ENCODE peak calls at places on chromosomes 3 and 15, in five cellular contexts. T, J, R, B and A are unnamed samples.

GRCh38 chr3:167110906-167111305 is 269.2 kb downstream of the ZBBX start:
- DNase-seq in T (no peak), J (peak; percentile 11), R (peak; percentile 80), B (no peak), A (no peak)

GRCh38 chr3:81910244-81910852 is 148.9 kb upstream of the GBE1 start:
- DNase-seq in T (no peak), J (peak; percentile 13), R (peak; percentile 40), B (no peak), A (no peak)

GRCh38 chr3:95356764-95357501 is 1294.1 kb downstream of the NSUN3 start:
- DNase-seq in T (no peak), J (no peak), R (no peak), B (no peak), A (no peak)

GRCh38 chr15:92149029-92149428 is 244.7 kb upstream of the ST8SIA2 start:
- DNase-seq in T (no peak), J (no peak), R (no peak), B (no peak), A (no peak)

GRCh38 chr3:14592836-14593235 is 52.7 kb upstream of the GRIP2 start:
- DNase-seq in T (no peak), J (no peak), R (no peak), B (no peak), A (no peak)

GRCh38 chr15:79041598-79042175 is 48.9 kb downstream of the RASGRF1 start:
- DNase-seq in T (no peak), J (no peak), R (no peak), B (no peak), A (no peak)

GRCh38 chr3:53147161-53147902 is 13.7 kb upstream of the PRKCD start:
- DNase-seq in T (peak; percentile 3), J (no peak), R (no peak), B (no peak), A (no peak)

GRCh38 chr3:55571913-55572312 is 84.8 kb upstream of the WNT5A start:
- DNase-seq in T (no peak), J (no peak), R (peak; percentile 57), B (no peak), A (no peak)

GRCh38 chr15:58264068-58264971 is 126.1 kb downstream of the AQP9 start:
- DNase-seq in T (no peak), J (no peak), R (no peak), B (no peak), A (no peak)

GRCh38 chr3:165056510-165056909 is 21.8 kb downstream of the SI start:
- DNase-seq in T (no peak), J (no peak), R (no peak), B (no peak), A (no peak)

GRCh38 chr3:129119365-129120100 is 2.1 kb downstream of the RAB43 start:
- DNase-seq in T (no peak), J (no peak), R (peak; percentile 11), B (no peak), A (no peak)

GRCh38 chr3:190591080-190591479 is 77.2 kb downstream of the IL1RAP start:
- DNase-seq in T (no peak), J (no peak), R (no peak), B (no peak), A (no peak)

GRCh38 chr15:28897861-28898608 is 12.3 kb downstream of the APBA2 start:
- DNase-seq in T (no peak), J (no peak), R (no peak), B (no peak), A (no peak)

GRCh38 chr3:126433496-126434263 is 39.0 kb downstream of the CFAP100 start:
- DNase-seq in T (no peak), J (no peak), R (no peak), B (no peak), A (no peak)

GRCh38 chr15:96732704-96733103 is 402.2 kb downstream of the NR2F2 start:
- DNase-seq in T (no peak), J (no peak), R (no peak), B (no peak), A (no peak)

GRCh38 chr3:100777271-100777670 is 68.0 kb downstream of the TFG start:
- DNase-seq in T (no peak), J (no peak), R (no peak), B (no peak), A (no peak)

GRCh38 chr3:146542179-146542578 is 2.2 kb downstream of the PLSCR1 start:
- DNase-seq in T (no peak), J (no peak), R (peak; percentile 71), B (no peak), A (no peak)

GRCh38 chr3:144264805-144265204 is 293.2 kb downstream of the DIPK2A start:
- DNase-seq in T (no peak), J (no peak), R (no peak), B (no peak), A (no peak)

DNA sequence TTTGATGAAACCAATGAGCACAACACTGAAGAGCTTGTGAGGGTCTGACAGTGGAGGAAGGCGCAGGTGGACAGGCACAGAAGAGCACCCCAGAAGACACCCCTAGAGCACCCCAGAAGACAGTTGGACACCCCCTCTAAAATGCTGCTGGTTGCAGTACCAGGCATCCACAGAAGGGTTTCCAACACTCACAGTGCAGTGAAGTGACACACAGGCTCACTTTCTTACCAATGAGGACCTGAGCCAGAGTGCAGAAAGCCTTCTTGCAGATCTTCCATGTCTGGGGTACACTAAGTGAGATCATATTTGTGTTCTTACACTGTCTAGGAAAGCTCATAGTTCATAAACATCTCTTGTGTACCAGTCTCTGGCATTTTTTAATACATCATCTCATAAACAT is 27.6 kb downstream of the CCNL1 start:
- DNase-seq in T (no peak), J (no peak), R (no peak), B (no peak), A (no peak)
- H3K27ac ChIP-seq in T (no peak overlapping the region), J (peak overlapping the region; percentile 90), R (no peak overlapping the region), B (no peak overlapping the region), A (no peak overlapping the region)

GRCh38 chr3:123423806-123424205 is 25.1 kb downstream of the ADCY5 start:
- DNase-seq in T (no peak), J (no peak), R (no peak), B (no peak), A (no peak)
- H3K27ac ChIP-seq in T (no peak overlapping the region), J (no peak overlapping the region), R (no peak overlapping the region), B (peak overlapping the region; percentile 91), A (no peak overlapping the region)

DNA sequence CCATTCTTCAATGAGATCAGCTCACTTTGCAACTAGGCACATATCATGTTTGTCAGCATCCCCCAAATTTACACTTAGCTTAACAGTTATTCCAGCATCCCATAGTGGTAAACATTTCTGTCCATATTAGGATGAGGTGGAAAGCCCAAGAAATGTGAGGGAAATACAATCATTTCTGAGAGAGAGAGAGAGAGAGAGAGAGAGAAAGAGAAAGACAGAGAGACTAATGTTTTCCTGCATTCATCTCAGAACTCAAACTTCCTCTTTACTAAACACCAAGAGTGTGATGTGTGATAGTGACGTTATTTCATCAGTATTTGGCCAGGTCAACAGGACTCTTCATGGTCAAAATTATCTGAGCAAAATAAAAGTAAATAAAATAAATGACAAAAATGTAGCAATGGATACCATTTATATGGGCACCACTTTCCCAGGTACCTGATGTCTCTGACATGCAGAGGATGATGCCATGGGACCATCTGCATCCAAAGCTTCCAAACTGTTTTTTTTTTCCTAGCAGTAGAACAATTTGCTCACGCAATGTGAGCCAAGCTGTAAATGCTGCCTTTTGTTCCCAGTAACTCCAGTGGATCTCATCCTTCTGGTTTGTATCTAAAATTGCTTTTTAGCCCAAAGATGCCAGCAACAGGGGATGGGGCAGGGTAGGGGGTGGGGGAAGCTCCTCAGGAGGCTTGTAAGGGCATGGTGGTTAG is 32.9 kb downstream of the SLC12A8 start:
- DNase-seq in T (no peak), J (no peak), R (no peak), B (no peak), A (no peak)
- H3K27ac ChIP-seq in T (no peak overlapping the region), J (no peak overlapping the region), R (no peak overlapping the region), B (no peak overlapping the region), A (no peak overlapping the region)

GRCh38 chr3:50876947-50877346 is 202.2 kb downstream of the DOCK3 start:
- DNase-seq in T (no peak), J (no peak), R (no peak), B (no peak), A (no peak)

GRCh38 chr3:50873376-50874157 is 198.8 kb downstream of the DOCK3 start:
- DNase-seq in T (no peak), J (no peak), R (no peak), B (no peak), A (no peak)
- H3K27ac ChIP-seq in T (no peak overlapping the region), J (no peak overlapping the region), R (no peak overlapping the region), B (no peak overlapping the region), A (no peak overlapping the region)

GRCh38 chr3:56931816-56932215 is 128.6 kb upstream of the SPATA12 start:
- DNase-seq in T (no peak), J (no peak), R (no peak), B (no peak), A (no peak)

GRCh38 chr3:56928379-56929068 is 126.8 kb upstream of the ARHGEF3 start:
- DNase-seq in T (peak; percentile 30), J (no peak), R (no peak), B (no peak), A (no peak)

GRCh38 chr3:56929809-56930615 is 128.3 kb upstream of the ARHGEF3 start:
- DNase-seq in T (no peak), J (no peak), R (no peak), B (no peak), A (no peak)

GRCh38 chr3:56932858-56933257 is 127.6 kb upstream of the SPATA12 start:
- DNase-seq in T (no peak), J (no peak), R (no peak), B (no peak), A (no peak)

DNA sequence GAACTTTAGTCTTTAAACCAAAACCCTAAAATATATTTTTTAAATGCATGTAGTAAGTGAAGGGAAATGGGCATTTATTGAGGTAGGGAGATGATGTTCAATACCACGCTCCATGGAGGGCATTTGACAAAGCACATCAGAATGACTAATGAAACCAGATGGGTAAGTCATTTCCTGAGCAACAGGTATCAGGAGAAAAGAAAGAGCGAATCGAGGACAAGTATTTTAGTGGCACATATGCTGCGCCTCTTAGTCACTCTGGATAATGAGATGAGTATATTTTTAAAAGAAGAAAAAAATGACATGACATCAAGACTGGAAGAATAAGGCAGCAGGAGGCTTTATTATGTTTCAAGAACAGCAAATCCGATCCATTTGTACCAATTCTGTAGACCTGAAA is 129.0 kb upstream of the ARHGEF3 start:
- DNase-seq in T (no peak), J (peak; percentile 39), R (no peak), B (no peak), A (no peak)
- H3K27ac ChIP-seq in T (no peak overlapping the region), J (no peak overlapping the region), R (no peak overlapping the region), B (peak overlapping the region; percentile 21), A (no peak overlapping the region)

DNA sequence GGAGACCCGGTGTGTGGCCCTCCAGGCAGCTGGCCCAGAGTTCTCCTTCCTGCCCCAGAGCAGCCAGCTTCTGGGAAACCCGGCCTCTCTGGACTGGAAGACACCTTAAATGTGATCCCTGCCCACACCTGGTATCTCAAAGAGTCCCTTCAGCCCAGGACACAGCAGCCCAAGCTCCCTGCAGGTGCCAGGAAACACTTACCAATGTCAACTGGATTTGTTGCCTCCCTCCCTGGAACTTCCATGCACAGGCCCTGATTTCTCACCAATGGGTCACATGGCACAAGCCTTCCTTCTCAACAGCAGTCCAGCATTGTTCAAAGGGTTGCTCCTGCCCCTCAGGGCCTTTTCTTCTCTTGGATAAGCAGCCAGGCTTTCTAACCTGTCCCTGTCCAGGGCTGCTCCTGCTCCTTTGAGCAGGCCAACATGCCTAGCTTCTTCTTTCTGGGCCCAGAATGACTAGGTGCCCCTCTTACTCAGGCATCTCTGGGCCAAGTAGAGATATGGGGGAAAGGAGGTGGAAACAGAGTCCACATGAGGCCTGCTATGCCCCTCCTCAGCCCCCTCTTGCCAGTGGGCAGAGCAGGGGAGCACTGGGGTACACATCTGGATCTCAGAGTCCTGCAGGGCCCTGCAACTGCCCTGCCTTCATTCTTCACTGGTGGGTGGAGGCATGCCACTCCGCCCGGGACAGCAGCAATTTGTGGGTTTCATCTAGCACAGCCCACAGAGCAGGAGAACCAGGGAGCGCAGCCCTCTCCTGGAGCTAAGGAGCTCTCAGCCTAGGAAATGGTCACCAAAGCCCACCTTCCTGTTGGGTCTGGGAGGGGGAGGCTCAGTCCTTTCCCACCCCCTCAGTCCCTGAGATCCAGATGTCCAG is 31.4 kb downstream of the ANP32A start:
- DNase-seq in T (no peak), J (no peak), R (no peak), B (no peak), A (no peak)
- H3K27ac ChIP-seq in T (no peak overlapping the region), J (peak overlapping the region; percentile 53), R (peak overlapping the region; percentile 59), B (no peak overlapping the region), A (peak overlapping the region; percentile 11)